ENCODE peak calls at places on chromosomes 2 and 18, in ten cellular contexts. V is astrocyte of the spinal cord; L is stimulated activated CD8-positive, alpha-beta memory T cell treated with anti-CD3 and anti-CD28 coated beads, Interleukin-2, amount 100 ng/mL, for 48 hours; E is IMR-90; B is pons; C is NCI-H2081; J is NCI-H510A; W is stimulated activated CD4-positive, alpha-beta T cell treated with anti-CD3 and anti-CD28 coated beads, TNF-alpha, amount 100 ng/mL, for 4 hours; G is dorsolateral prefrontal cortex; I is H54. D is an unnamed sample.

GRCh38 chr2:118417417-118418125 is 329.3 kb downstream of the INSIG2 start:
- DNase-seq in E (peak; percentile 12), J (no peak), I (no peak), C (no peak), L (no peak), G (no peak), B (no peak), W (no peak), V (peak; percentile 44), D (no peak)

GRCh38 chr2:76599732-76600368 is 889.1 kb upstream of the GCFC2 start:
- DNase-seq in C (peak; percentile 89), G (peak; percentile 55), L (no peak), J (peak; percentile 39), E (peak; percentile 67), I (peak; percentile 12), B (peak; percentile 93), V (peak; percentile 71), W (no peak), D (peak; percentile 87)

GRCh38 chr18:7429831-7430230 is 137.3 kb upstream of the PTPRM start:
- DNase-seq in J (no peak), B (no peak), V (no peak), W (no peak), C (no peak), I (no peak), G (no peak), L (no peak), E (no peak), D (no peak)

GRCh38 chr18:77124452-77124922 is 8.1 kb downstream of the MBP start:
- DNase-seq in C (no peak), L (peak; percentile 45), E (no peak), V (peak; percentile 48), J (no peak), G (no peak), I (no peak), W (no peak), B (no peak), D (peak; percentile 59)

GRCh38 chr2:53202063-53202462 is 565.5 kb upstream of the CHAC2 start:
- DNase-seq in V (peak; percentile 80), W (no peak), B (peak; percentile 43), L (no peak), G (no peak), E (peak; percentile 84), I (peak; percentile 5), C (peak; percentile 40), J (peak; percentile 8), D (no peak)

GRCh38 chr2:167924556-167924955 is 322.8 kb downstream of the STK39 start:
- DNase-seq in E (no peak), G (no peak), J (peak; percentile 50), L (no peak), C (peak; percentile 45), W (no peak), V (no peak), B (no peak), I (no peak), D (peak; percentile 4)

GRCh38 chr2:112516801-112517200 is 25.5 kb upstream of the POLR1B start:
- DNase-seq in G (no peak), L (no peak), C (no peak), W (no peak), V (no peak), B (no peak), E (no peak), J (no peak), I (no peak), D (no peak)

GRCh38 chr2:172270278-172271079 is 156.9 kb upstream of the ITGA6 start:
- DNase-seq in E (peak; percentile 51), C (no peak), G (no peak), V (no peak), I (no peak), W (no peak), J (peak; percentile 87), L (no peak), B (no peak), D (no peak)

GRCh38 chr2:164784376-164784775 is 57.2 kb downstream of the COBLL1 start:
- DNase-seq in I (no peak), J (no peak), B (no peak), E (no peak), G (no peak), V (peak; percentile 74), L (no peak), W (no peak), C (no peak), D (no peak)

GRCh38 chr2:138777996-138778395 is 2.2 kb downstream of the NXPH2 start:
- DNase-seq in B (no peak), E (peak; percentile 1), L (no peak), C (no peak), W (no peak), J (no peak), V (peak; percentile 27), G (no peak), I (peak; percentile 8), D (no peak)

D was measured in RPMI8226.